ENCODE peak calls at places on chromosomes 6 and 20, in four cellular contexts. S, M, U and K are unnamed samples.

GRCh38 chr6:84371681-84372080 is 144.2 kb upstream of the CEP162 start:
- DNase-seq in S (no peak), U (no peak), M (no peak), K (no peak)

GRCh38 chr20:24452498-24453133 is 16.8 kb upstream of the SYNDIG1 start:
- DNase-seq in S (no peak), U (no peak), M (no peak), K (no peak)

GRCh38 chr6:68634503-68635411 is at the start of gene ADGRB3:
- DNase-seq in U (peak), S (peak), M (peak), K (peak)

GRCh38 chr6:44020148-44020547 is 107.1 kb downstream of the MRPL14 start:
- DNase-seq in M (no peak), U (no peak), S (peak), K (no peak)

GRCh38 chr20:31864521-31865400 is 5.6 kb downstream of the DUSP15 start:
- DNase-seq in U (no peak), M (no peak), S (no peak), K (no peak)

GRCh38 chr6:41073968-41074691 is 1.4 kb downstream of the NFYA start:
- DNase-seq in U (no peak), S (peak), M (no peak), K (no peak)

GRCh38 chr6:115796829-115797228 is 263.9 kb downstream of the FRK start:
- DNase-seq in S (no peak), M (no peak), U (no peak), K (no peak)

GRCh38 chr20:34301587-34302311 is 1.4 kb downstream of the AHCY start:
- DNase-seq in M (no peak), S (no peak), U (peak), K (no peak)

GRCh38 chr20:17129089-17129488 is 97.8 kb upstream of the PCSK2 start:
- DNase-seq in U (no peak), S (no peak), M (no peak), K (no peak)

GRCh38 chr6:167860546-167861226 is 34.0 kb downstream of the AFDN start:
- DNase-seq in M (no peak), S (no peak), U (peak), K (no peak)

GRCh38 chr20:12464036-12464435 is 544.7 kb upstream of the SPTLC3 start:
- DNase-seq in U (no peak), M (no peak), S (no peak), K (no peak)

GRCh38 chr6:110543106-110543505 is 66.7 kb upstream of the SLC22A16 start:
- DNase-seq in U (no peak), S (no peak), M (no peak), K (no peak)

GRCh38 chr20:62202676-62203377 is 17.3 kb downstream of the HRH3 start:
- DNase-seq in S (no peak), M (no peak), U (no peak), K (no peak)

GRCh38 chr6:129104131-129104530 is 221.2 kb downstream of the LAMA2 start:
- DNase-seq in S (peak), U (no peak), M (no peak), K (no peak)
- TF ChIP-seq MAZ in S (no peak), U (no peak), M (no peak), K (no peak)

GRCh38 chr20:19211661-19212523 is 550 bp upstream of the SLC24A3 start:
- DNase-seq in U (no peak), S (no peak), M (no peak), K (no peak)

GRCh38 chr20:19211252-19211651 is 1.2 kb upstream of the SLC24A3 start:
- DNase-seq in S (no peak), M (no peak), U (no peak), K (no peak)

GRCh38 chr20:19213946-19214490 is 1.6 kb downstream of the SLC24A3 start:
- DNase-seq in S (no peak), M (no peak), U (no peak), K (no peak)

GRCh38 chr20:19210426-19211155 is 1.9 kb upstream of the SLC24A3 start:
- DNase-seq in M (no peak), S (no peak), U (no peak), K (no peak)

GRCh38 chr20:19212524-19213502 is at the start of gene SLC24A3:
- DNase-seq in M (peak), S (no peak), U (no peak), K (peak)
- TF ChIP-seq MAZ in M (no peak), S (no peak), U (no peak), K (no peak)

GRCh38 chr6:3208096-3208774 is 19.2 kb downstream of the TUBB2B start:
- DNase-seq in S (peak), U (peak), M (no peak), K (no peak)

GRCh38 chr6:3211681-3212080 is 15.8 kb downstream of the TUBB2B start:
- DNase-seq in U (no peak), M (no peak), S (no peak), K (no peak)

GRCh38 chr6:3210024-3210610 is 17.3 kb downstream of the TUBB2B start:
- DNase-seq in M (no peak), S (peak), U (no peak), K (no peak)

GRCh38 chr6:3208775-3209113 is 18.7 kb downstream of the TUBB2B start:
- DNase-seq in M (no peak), S (no peak), U (no peak), K (no peak)

GRCh38 chr6:3209114-3210023 is 18.1 kb downstream of the TUBB2B start:
- DNase-seq in M (peak), U (peak), S (peak), K (peak)
- TF ChIP-seq MAZ in M (no peak), U (peak), S (peak), K (no peak)

GRCh38 chr6:105272783-105273182 is 93.0 kb upstream of the POPDC3 start:
- DNase-seq in M (no peak), U (peak), S (peak), K (peak)
- TF ChIP-seq MAZ in M (no peak), U (no peak), S (no peak), K (no peak)

GRCh38 chr6:113907107-113907506 is 50.0 kb downstream of the MARCKS start:
- DNase-seq in S (no peak), U (no peak), M (no peak), K (peak)

GRCh38 chr6:113908801-113909200 is 51.7 kb downstream of the MARCKS start:
- DNase-seq in S (no peak), U (no peak), M (no peak), K (no peak)

GRCh38 chr6:113903666-113904330 is 46.7 kb downstream of the MARCKS start:
- DNase-seq in M (no peak), S (peak), U (no peak), K (peak)

DNA sequence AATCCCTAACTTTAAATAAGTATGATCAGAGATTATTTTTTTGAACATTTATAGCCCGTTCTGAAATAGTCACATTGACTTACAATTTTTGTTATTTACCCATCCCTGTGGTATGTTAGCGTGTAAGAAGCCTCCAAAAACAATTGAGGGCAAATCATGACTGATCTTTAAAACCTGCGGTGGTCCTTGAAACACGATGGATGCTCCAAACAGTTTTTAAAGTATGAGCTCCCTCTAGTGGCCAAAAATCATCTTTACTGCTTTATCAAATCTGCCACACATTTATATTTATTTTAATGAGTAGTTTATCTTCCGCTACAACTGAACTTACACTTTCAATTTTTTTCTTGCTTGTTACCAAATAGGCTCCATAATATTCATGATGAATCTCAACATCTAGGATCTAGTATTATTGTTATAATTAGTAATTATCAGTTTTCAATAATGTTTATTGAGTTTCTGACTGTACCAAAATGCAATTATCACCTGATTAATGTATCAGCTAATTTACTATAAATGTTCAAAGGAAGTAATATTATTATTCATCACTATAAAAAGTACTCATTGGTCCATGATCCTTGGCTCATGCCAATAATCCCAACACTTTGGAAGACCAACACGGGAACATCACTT is 52.2 kb downstream of the MARCKS start:
- DNase-seq in U (peak), M (peak), S (peak), K (peak)
- TF ChIP-seq MAZ in U (no peak), M (no peak), S (no peak), K (no peak)

GRCh38 chr6:112181130-112181529 is 73.2 kb downstream of the LAMA4 start:
- DNase-seq in M (no peak), U (no peak), S (no peak), K (no peak)

GRCh38 chr6:112177081-112177480 is 77.3 kb downstream of the LAMA4 start:
- DNase-seq in M (no peak), S (no peak), U (no peak), K (no peak)

GRCh38 chr6:112178846-112179245 is 75.5 kb downstream of the LAMA4 start:
- DNase-seq in M (no peak), U (no peak), S (no peak), K (no peak)

GRCh38 chr6:112180095-112180820 is 74.1 kb downstream of the LAMA4 start:
- DNase-seq in M (peak), S (peak), U (peak), K (peak)

GRCh38 chr6:112179631-112180030 is 74.7 kb downstream of the LAMA4 start:
- DNase-seq in U (no peak), S (peak), M (no peak), K (no peak)
- TF ChIP-seq MAZ in U (no peak), S (no peak), M (no peak), K (no peak)

GRCh38 chr20:47257771-47258170 is 98.7 kb downstream of the ZMYND8 start:
- DNase-seq in S (no peak), M (no peak), U (no peak), K (no peak)
- TF ChIP-seq MAZ in S (no peak), M (no peak), U (no peak), K (no peak)

DNA sequence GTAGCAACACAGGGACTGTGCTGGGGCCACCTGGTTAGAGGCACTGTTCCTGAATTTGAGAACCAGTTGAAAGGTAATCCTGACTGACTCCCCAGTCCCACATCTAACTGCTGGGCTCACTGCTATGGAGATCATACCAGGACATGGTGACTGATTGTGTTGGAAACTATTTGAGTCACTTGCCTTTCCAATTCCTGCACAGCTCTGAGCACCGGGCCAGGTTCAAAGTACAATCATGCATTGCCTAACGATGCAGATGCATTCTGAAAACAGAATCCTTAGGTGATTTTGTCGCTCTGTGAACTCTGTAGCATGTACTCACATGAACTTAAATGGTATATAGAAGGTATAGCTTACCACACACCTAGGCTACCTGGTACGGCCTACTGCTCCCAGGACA is 215.3 kb downstream of the BMP7 start:
- DNase-seq in S (no peak), M (no peak), U (no peak), K (peak)
- TF ChIP-seq MAZ in S (no peak), M (no peak), U (no peak), K (no peak)

GRCh38 chr20:4242376-4242775 is 227.0 kb upstream of the RNF24 start:
- DNase-seq in S (no peak), U (no peak), M (no peak), K (no peak)
- TF ChIP-seq MAZ in S (no peak), U (no peak), M (no peak), K (no peak)